ENCODE peak calls at places on chromosomes 5 and 9, in eight cellular contexts. E, R, V, L, Z, F, I and W are unnamed samples.

GRCh38 chr9:126564128-126564527 is 49.6 kb upstream of the LMX1B start:
- DNase-seq in F (no peak), R (no peak), Z (no peak), V (no peak), E (no peak), I (no peak), L (no peak), W (no peak)

GRCh38 chr9:109806506-109807115 is 26.6 kb downstream of the PALM2AKAP2 start:
- DNase-seq in Z (no peak), R (no peak), E (no peak), L (no peak), F (no peak), V (no peak), I (no peak), W (no peak)

GRCh38 chr5:21573915-21574314 is 1279.2 kb downstream of the CDH12 start:
- DNase-seq in F (no peak), L (no peak), Z (no peak), V (no peak), R (no peak), I (no peak), E (no peak), W (no peak)

GRCh38 chr9:22055090-22055489 is 46.0 kb upstream of the CDKN2B start:
- DNase-seq in L (no peak), V (no peak), E (no peak), Z (no peak), F (no peak), R (no peak), I (no peak), W (no peak)

GRCh38 chr5:179413086-179413690 is 67.9 kb upstream of the ADAMTS2 start:
- DNase-seq in R (no peak), V (no peak), E (no peak), I (no peak), L (no peak), Z (no peak), F (no peak), W (no peak)

GRCh38 chr5:1725641-1726468 is 73.8 kb downstream of the MRPL36 start:
- DNase-seq in E (no peak), I (no peak), Z (no peak), R (no peak), L (no peak), F (no peak), V (no peak), W (peak; percentile 24)

GRCh38 chr5:85500869-85501268 is 1116.2 kb upstream of the EDIL3 start:
- DNase-seq in F (no peak), I (no peak), V (no peak), R (no peak), L (no peak), E (no peak), Z (no peak), W (no peak)

GRCh38 chr9:109246533-109246932 is 74.3 kb downstream of the EPB41L4B start:
- DNase-seq in Z (no peak), L (no peak), I (no peak), E (no peak), F (no peak), V (no peak), R (no peak), W (no peak)

GRCh38 chr9:6632516-6633328 is 12.8 kb downstream of the GLDC start:
- DNase-seq in Z (peak; percentile 74), L (no peak), V (no peak), I (no peak), R (no peak), E (peak; percentile 87), F (no peak), W (no peak)

GRCh38 chr9:9231946-9232345 is 1380.9 kb downstream of the PTPRD start:
- DNase-seq in Z (no peak), I (no peak), R (no peak), E (no peak), L (no peak), F (no peak), V (no peak), W (no peak)

GRCh38 chr9:37209431-37210386 is 89.3 kb downstream of the ZCCHC7 start:
- DNase-seq in I (no peak), F (no peak), Z (peak; percentile 9), R (no peak), E (no peak), V (no peak), L (no peak), W (no peak)

GRCh38 chr9:135294826-135295225 is 184.8 kb upstream of the PPP1R26 start:
- DNase-seq in V (no peak), I (no peak), Z (no peak), E (no peak), F (no peak), R (no peak), L (no peak), W (no peak)

GRCh38 chr5:113682497-113683136 is 169.1 kb downstream of the YTHDC2 start:
- DNase-seq in V (no peak), F (no peak), L (no peak), Z (no peak), R (no peak), E (no peak), I (no peak), W (no peak)

GRCh38 chr5:55551298-55551846 is 16.6 kb upstream of the PLPP1 start:
- DNase-seq in R (no peak), I (no peak), Z (no peak), F (no peak), V (no peak), E (no peak), L (no peak), W (no peak)

GRCh38 chr5:80754900-80755299 is 100.1 kb upstream of the DHFR start:
- DNase-seq in F (no peak), R (no peak), I (no peak), E (peak; percentile 33), Z (no peak), L (no peak), V (no peak), W (no peak)

GRCh38 chr9:93891549-93892310 is 63.4 kb downstream of the BARX1 start:
- DNase-seq in Z (no peak), R (no peak), I (no peak), L (no peak), E (no peak), V (no peak), F (no peak), W (no peak)

GRCh38 chr9:81848472-81848871 is 79.8 kb upstream of the SPATA31D4 start:
- DNase-seq in L (no peak), Z (peak; percentile 7), V (no peak), I (no peak), R (no peak), F (no peak), E (no peak), W (no peak)

GRCh38 chr5:180467989-180468731 is 26.0 kb upstream of the CNOT6 start:
- DNase-seq in R (no peak), Z (no peak), E (no peak), F (no peak), L (no peak), I (no peak), V (no peak), W (no peak)
- TF ChIP-seq POLR2A in R (no peak), Z (no peak), E (no peak), F (no peak), L (no peak), I (no peak), V (no peak), W (no peak)

GRCh38 chr9:129335456-129336129 is 157.5 kb upstream of the IER5L start:
- DNase-seq in I (no peak), R (no peak), L (no peak), Z (no peak), E (no peak), V (no peak), F (no peak), W (no peak)

GRCh38 chr9:129334744-129335080 is 156.7 kb upstream of the IER5L start:
- DNase-seq in Z (no peak), E (no peak), V (no peak), I (no peak), F (no peak), R (no peak), L (no peak), W (no peak)

GRCh38 chr9:129333613-129333960 is 155.5 kb upstream of the IER5L start:
- DNase-seq in E (no peak), I (peak; percentile 25), V (peak; percentile 72), L (no peak), R (no peak), Z (peak; percentile 31), F (no peak), W (no peak)

GRCh38 chr9:129332581-129332980 is 154.5 kb upstream of the IER5L start:
- DNase-seq in L (no peak), R (no peak), E (no peak), Z (no peak), V (no peak), I (no peak), F (no peak), W (no peak)

GRCh38 chr9:129333961-129334743 is 156.1 kb upstream of the IER5L start:
- DNase-seq in Z (peak; percentile 94), E (no peak), L (peak; percentile 95), F (peak; percentile 92), V (peak; percentile 95), R (peak; percentile 96), I (peak; percentile 83), W (peak; percentile 91)
- TF ChIP-seq POLR2A in Z (no peak), E (no peak), L (peak; percentile 14), F (no peak), V (peak; percentile 4), R (peak; percentile 32), I (no peak), W (no peak)

DNA sequence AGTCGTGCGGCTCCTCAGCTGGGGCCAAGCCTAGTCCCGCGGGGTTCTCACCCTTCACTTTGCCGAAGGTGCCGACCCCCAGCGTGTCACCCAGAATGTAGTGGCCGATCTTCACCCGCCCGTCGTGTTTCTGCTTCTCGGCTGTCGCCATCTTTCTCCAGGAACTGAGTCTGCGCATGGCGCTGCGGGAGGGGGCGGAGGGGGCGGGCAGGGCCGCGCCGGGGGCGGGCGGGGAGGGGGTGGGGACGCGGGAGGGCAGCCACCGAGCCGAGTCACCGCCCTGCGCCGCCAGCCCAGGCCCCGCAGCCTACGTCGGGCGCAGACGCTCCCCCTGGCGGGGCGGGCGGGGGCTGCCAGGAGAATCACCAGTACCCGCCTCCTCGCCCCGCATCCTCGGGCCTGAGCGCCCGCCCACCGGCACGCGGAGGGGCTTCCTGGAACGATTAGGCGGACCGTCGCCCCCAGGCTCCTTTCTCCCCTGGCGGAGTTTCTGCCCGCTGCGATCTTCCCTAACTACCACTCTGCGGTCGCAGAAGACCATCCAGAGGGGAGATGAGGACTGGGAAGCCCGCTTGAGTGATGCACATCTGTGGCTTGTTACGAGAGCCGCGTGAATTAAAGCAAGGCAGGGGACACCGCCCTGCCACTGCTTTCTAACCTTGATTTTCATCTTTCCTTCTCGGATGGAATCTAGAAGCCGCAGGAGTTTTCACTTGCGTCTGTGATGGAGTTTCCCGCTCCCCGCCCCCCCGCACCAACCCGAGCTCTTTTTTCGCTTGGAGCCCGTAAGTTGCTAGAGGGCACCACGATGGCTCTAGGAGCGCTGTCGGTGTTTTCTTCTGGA is at the start of gene PRKAA1:
- DNase-seq in R (peak; percentile 91), F (peak; percentile 90), E (peak; percentile 20), Z (peak; percentile 71), I (peak; percentile 90), V (peak; percentile 80), L (peak; percentile 94), W (peak; percentile 92)
- TF ChIP-seq POLR2A in R (peak; percentile 80), F (no peak), E (peak; percentile 88), Z (peak; percentile 86), I (peak; percentile 77), V (peak; percentile 81), L (peak; percentile 61), W (peak; percentile 8)

DNA sequence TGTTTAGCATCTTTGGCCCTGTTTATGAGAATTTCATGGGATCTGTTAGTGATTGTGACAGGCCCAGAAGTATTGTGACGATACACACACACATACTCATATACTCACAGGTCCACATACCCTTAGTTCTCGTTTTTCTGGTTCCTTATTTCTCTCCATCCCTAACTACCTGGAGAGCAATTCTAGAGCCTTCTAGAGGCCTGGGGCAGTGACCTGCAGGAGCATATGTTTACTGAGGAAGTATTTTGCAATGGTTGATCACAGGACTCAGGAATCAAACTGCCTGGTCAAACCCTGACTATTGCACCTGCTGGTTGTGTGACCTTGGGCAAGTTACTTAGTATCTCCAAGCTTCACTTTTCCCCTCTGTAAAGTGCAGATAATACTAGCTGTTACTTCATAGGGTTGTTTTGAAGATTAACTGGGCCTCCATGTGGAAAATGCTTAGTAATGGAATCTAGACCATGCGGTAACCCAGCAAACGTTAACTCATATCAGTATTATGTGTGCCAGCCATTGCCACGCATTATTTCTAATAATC is 8.7 kb downstream of the PAPPA start:
- DNase-seq in Z (peak; percentile 1), F (no peak), L (no peak), V (no peak), R (no peak), I (no peak), E (no peak), W (no peak)
- TF ChIP-seq POLR2A in Z (no peak), F (no peak), L (no peak), V (no peak), R (no peak), I (no peak), E (no peak), W (no peak)